ENCODE peak calls at places on chromosome 17, in nine cellular contexts. E is lung; A is CD4-positive, alpha-beta T cell; I is breast epithelium; J is NB4; Z is G401; V is stomach; H is foreskin fibroblast; Y is NCI-H524. Q is an unnamed sample.

GRCh38 chr17:16947470-16947869 is 24.4 kb downstream of the TNFRSF13B start:
- DNase-seq in E (no peak), A (no peak), I (no peak), J (no peak), Z (no peak), V (no peak), H (no peak), Y (no peak), Q (no peak)

GRCh38 chr17:50833396-50834125 is 1.8 kb upstream of the WFIKKN2 start:
- DNase-seq in E (no peak), A (no peak), I (no peak), J (no peak), Z (no peak), V (no peak), H (no peak), Y (peak; percentile 33), Q (no peak)

GRCh38 chr17:5705081-5705875 is 121.0 kb upstream of the NLRP1 start:
- DNase-seq in E (no peak), A (no peak), I (no peak), J (peak; percentile 13), Z (no peak), V (no peak), H (no peak), Y (no peak), Q (no peak)

GRCh38 chr17:77432791-77433190 is 292.0 kb downstream of the SEC14L1 start:
- DNase-seq in E (no peak), A (no peak), I (no peak), J (no peak), Z (no peak), V (no peak), H (no peak), Y (no peak), Q (no peak)

GRCh38 chr17:64354824-64355535 is 35.7 kb downstream of the PECAM1 start:
- DNase-seq in E (no peak), A (no peak), I (no peak), J (peak; percentile 50), Z (peak; percentile 35), V (no peak), H (peak; percentile 19), Y (no peak), Q (no peak)

GRCh38 chr17:55266958-55267688 is 2.4 kb downstream of the HLF start:
- DNase-seq in E (no peak), A (no peak), I (no peak), J (no peak), Z (peak; percentile 45), V (no peak), H (no peak), Y (no peak), Q (no peak)

GRCh38 chr17:75124041-75124818 is 7.3 kb downstream of the NT5C start:
- DNase-seq in E (peak; percentile 77), A (peak; percentile 32), I (no peak), J (no peak), Z (no peak), V (peak; percentile 88), H (peak; percentile 23), Y (no peak), Q (no peak)

GRCh38 chr17:82267575-82268379 is 5.7 kb downstream of the CSNK1D start:
- DNase-seq in E (peak; percentile 95), A (no peak), I (peak; percentile 88), J (peak; percentile 78), Z (peak; percentile 80), V (peak; percentile 90), H (peak; percentile 95), Y (no peak), Q (peak; percentile 87)

GRCh38 chr17:67068999-67069398 is 24.6 kb downstream of the CACNG1 start:
- DNase-seq in E (no peak), A (no peak), I (no peak), J (no peak), Z (no peak), V (no peak), H (no peak), Y (peak; percentile 76), Q (no peak)

GRCh38 chr17:30332057-30332542 is 1.8 kb downstream of the TMIGD1 start:
- DNase-seq in E (no peak), A (peak; percentile 29), I (no peak), J (peak; percentile 69), Z (no peak), V (no peak), H (peak; percentile 60), Y (no peak), Q (no peak)

GRCh38 chr17:39219647-39220154 is 6.0 kb downstream of the STAC2 start:
- DNase-seq in E (no peak), A (no peak), I (no peak), J (no peak), Z (peak; percentile 89), V (no peak), H (no peak), Y (no peak), Q (no peak)

GRCh38 chr17:59505610-59506276 is 59.7 kb upstream of the DHX40 start:
- DNase-seq in E (no peak), A (no peak), I (no peak), J (no peak), Z (no peak), V (no peak), H (no peak), Y (no peak), Q (no peak)

GRCh38 chr17:41796066-41796895 is 9.8 kb upstream of the JUP start:
- DNase-seq in E (no peak), A (no peak), I (no peak), J (peak; percentile 56), Z (no peak), V (no peak), H (no peak), Y (no peak), Q (no peak)

GRCh38 chr17:38601539-38602351 is 4.0 kb downstream of the SRCIN1 start:
- DNase-seq in E (no peak), A (no peak), I (no peak), J (no peak), Z (peak; percentile 64), V (no peak), H (no peak), Y (peak; percentile 46), Q (no peak)

GRCh38 chr17:37691807-37692206 is 48.6 kb upstream of the DDX52 start:
- DNase-seq in E (no peak), A (no peak), I (no peak), J (no peak), Z (no peak), V (no peak), H (no peak), Y (no peak), Q (no peak)

GRCh38 chr17:74947041-74947754 is 11.5 kb downstream of the OTOP3 start:
- DNase-seq in E (no peak), A (no peak), I (no peak), J (no peak), Z (no peak), V (no peak), H (no peak), Y (no peak), Q (no peak)

GRCh38 chr17:80512233-80512632 is 32.4 kb upstream of the RPTOR start:
- DNase-seq in E (no peak), A (no peak), I (no peak), J (no peak), Z (no peak), V (no peak), H (peak; percentile 36), Y (no peak), Q (no peak)

GRCh38 chr17:46264456-46265198 is 30.3 kb upstream of the LRRC37A start:
- DNase-seq in E (no peak), A (peak; percentile 8), I (no peak), J (no peak), Z (no peak), V (no peak), H (peak; percentile 34), Y (no peak), Q (no peak)

GRCh38 chr17:4409659-4410058 is 24.1 kb upstream of the SPNS3 start:
- DNase-seq in E (no peak), A (no peak), I (no peak), J (no peak), Z (no peak), V (no peak), H (peak; percentile 16), Y (no peak), Q (no peak)

GRCh38 chr17:79294459-79295071 is 219.9 kb downstream of the ENGASE start:
- DNase-seq in E (peak; percentile 64), A (peak; percentile 11), I (peak; percentile 62), J (peak; percentile 56), Z (no peak), V (peak; percentile 57), H (peak; percentile 16), Y (no peak), Q (no peak)

GRCh38 chr17:61770752-61771533 is 92.4 kb downstream of the BRIP1 start:
- DNase-seq in E (no peak), A (no peak), I (no peak), J (no peak), Z (no peak), V (no peak), H (peak; percentile 45), Y (no peak), Q (no peak)